ENCODE peak calls at places on chromosomes 11 and 22, in nine cellular contexts. One of them, this sample, is unnamed.

GRCh38 chr22:24191381-24191841 is 10.1 kb downstream of the SUSD2 start:
- DNase-seq in psoas muscle: peak
- DNase-seq in mesenteric fat pad: peak
- DNase-seq in activated CD4-positive, CD25-positive, alpha-beta regulatory T cell: no peak
- DNase-seq in suprapubic skin: no peak
- DNase-seq in mesendoderm: no peak
- DNase-seq in ELR: no peak
- DNase-seq in substantia nigra: no peak
- DNase-seq in GM13976: peak
- DNase-seq in this sample: peak

GRCh38 chr11:119295178-119295577 is 21.8 kb downstream of the MCAM start:
- DNase-seq in psoas muscle: no peak
- DNase-seq in mesenteric fat pad: no peak
- DNase-seq in activated CD4-positive, CD25-positive, alpha-beta regulatory T cell: no peak
- DNase-seq in suprapubic skin: no peak
- DNase-seq in mesendoderm: peak
- DNase-seq in ELR: peak
- DNase-seq in substantia nigra: no peak
- DNase-seq in GM13976: no peak
- DNase-seq in this sample: no peak

GRCh38 chr11:1573847-1574255 is 1.8 kb upstream of the DUSP8 start:
- DNase-seq in psoas muscle: no peak
- DNase-seq in mesenteric fat pad: no peak
- DNase-seq in activated CD4-positive, CD25-positive, alpha-beta regulatory T cell: no peak
- DNase-seq in suprapubic skin: no peak
- DNase-seq in mesendoderm: no peak
- DNase-seq in ELR: no peak
- DNase-seq in substantia nigra: no peak
- DNase-seq in GM13976: peak
- DNase-seq in this sample: peak

GRCh38 chr11:36086366-36086765 is 142.5 kb downstream of the LDLRAD3 start:
- DNase-seq in psoas muscle: no peak
- DNase-seq in mesenteric fat pad: no peak
- DNase-seq in activated CD4-positive, CD25-positive, alpha-beta regulatory T cell: no peak
- DNase-seq in suprapubic skin: no peak
- DNase-seq in mesendoderm: peak
- DNase-seq in ELR: no peak
- DNase-seq in substantia nigra: no peak
- DNase-seq in GM13976: no peak
- DNase-seq in this sample: peak

GRCh38 chr11:105226062-105226461 is 86.5 kb upstream of the CARD18 start:
- DNase-seq in psoas muscle: no peak
- DNase-seq in mesenteric fat pad: no peak
- DNase-seq in activated CD4-positive, CD25-positive, alpha-beta regulatory T cell: no peak
- DNase-seq in suprapubic skin: no peak
- DNase-seq in mesendoderm: no peak
- DNase-seq in ELR: no peak
- DNase-seq in substantia nigra: no peak
- DNase-seq in GM13976: no peak
- DNase-seq in this sample: no peak

GRCh38 chr11:45580399-45580798 is 85.0 kb downstream of the CHST1 start:
- DNase-seq in psoas muscle: no peak
- DNase-seq in mesenteric fat pad: no peak
- DNase-seq in activated CD4-positive, CD25-positive, alpha-beta regulatory T cell: no peak
- DNase-seq in suprapubic skin: no peak
- DNase-seq in mesendoderm: peak
- DNase-seq in ELR: peak
- DNase-seq in substantia nigra: no peak
- DNase-seq in GM13976: no peak
- DNase-seq in this sample: peak

GRCh38 chr11:76793834-76794291 is 10.7 kb downstream of the TSKU start:
- DNase-seq in psoas muscle: no peak
- DNase-seq in mesenteric fat pad: no peak
- DNase-seq in activated CD4-positive, CD25-positive, alpha-beta regulatory T cell: no peak
- DNase-seq in suprapubic skin: peak
- DNase-seq in mesendoderm: no peak
- DNase-seq in ELR: no peak
- DNase-seq in substantia nigra: no peak
- DNase-seq in GM13976: peak
- DNase-seq in this sample: peak

GRCh38 chr11:66420671-66421476 is at the start of gene NPAS4:
- DNase-seq in psoas muscle: no peak
- DNase-seq in mesenteric fat pad: no peak
- DNase-seq in activated CD4-positive, CD25-positive, alpha-beta regulatory T cell: no peak
- DNase-seq in suprapubic skin: no peak
- DNase-seq in mesendoderm: peak
- DNase-seq in ELR: no peak
- DNase-seq in substantia nigra: no peak
- DNase-seq in GM13976: no peak
- DNase-seq in this sample: peak

GRCh38 chr11:8564526-8564925 is 29.5 kb downstream of the STK33 start:
- DNase-seq in psoas muscle: no peak
- DNase-seq in mesenteric fat pad: no peak
- DNase-seq in activated CD4-positive, CD25-positive, alpha-beta regulatory T cell: no peak
- DNase-seq in suprapubic skin: no peak
- DNase-seq in mesendoderm: peak
- DNase-seq in ELR: no peak
- DNase-seq in substantia nigra: no peak
- DNase-seq in GM13976: no peak
- DNase-seq in this sample: peak

GRCh38 chr11:109547356-109548027 is 125.5 kb downstream of the C11orf87 start:
- DNase-seq in psoas muscle: no peak
- DNase-seq in mesenteric fat pad: no peak
- DNase-seq in activated CD4-positive, CD25-positive, alpha-beta regulatory T cell: no peak
- DNase-seq in suprapubic skin: no peak
- DNase-seq in mesendoderm: peak
- DNase-seq in ELR: peak
- DNase-seq in substantia nigra: no peak
- DNase-seq in GM13976: no peak
- DNase-seq in this sample: no peak

GRCh38 chr11:75077316-75077715 is 19.4 kb downstream of the OR2AT4 start:
- DNase-seq in psoas muscle: no peak
- DNase-seq in mesenteric fat pad: no peak
- DNase-seq in activated CD4-positive, CD25-positive, alpha-beta regulatory T cell: no peak
- DNase-seq in suprapubic skin: no peak
- DNase-seq in mesendoderm: no peak
- DNase-seq in ELR: peak
- DNase-seq in substantia nigra: no peak
- DNase-seq in GM13976: no peak
- DNase-seq in this sample: no peak

GRCh38 chr11:4626207-4627105 is 10.8 kb upstream of the OR51D1 start:
- DNase-seq in psoas muscle: no peak
- DNase-seq in mesenteric fat pad: no peak
- DNase-seq in activated CD4-positive, CD25-positive, alpha-beta regulatory T cell: no peak
- DNase-seq in suprapubic skin: no peak
- DNase-seq in mesendoderm: peak
- DNase-seq in ELR: peak
- DNase-seq in substantia nigra: no peak
- DNase-seq in GM13976: no peak
- DNase-seq in this sample: peak

GRCh38 chr11:65189191-65189590 is 7.5 kb downstream of the CAPN1 start:
- DNase-seq in psoas muscle: peak
- DNase-seq in mesenteric fat pad: peak
- DNase-seq in activated CD4-positive, CD25-positive, alpha-beta regulatory T cell: no peak
- DNase-seq in suprapubic skin: peak
- DNase-seq in mesendoderm: no peak
- DNase-seq in ELR: no peak
- DNase-seq in substantia nigra: no peak
- DNase-seq in GM13976: no peak
- DNase-seq in this sample: no peak

GRCh38 chr22:41812805-41813545 is 12.5 kb downstream of the CCDC134 start:
- DNase-seq in psoas muscle: no peak
- DNase-seq in mesenteric fat pad: no peak
- DNase-seq in activated CD4-positive, CD25-positive, alpha-beta regulatory T cell: no peak
- DNase-seq in suprapubic skin: no peak
- DNase-seq in mesendoderm: no peak
- DNase-seq in ELR: no peak
- DNase-seq in substantia nigra: no peak
- DNase-seq in GM13976: no peak
- DNase-seq in this sample: no peak

GRCh38 chr11:72848846-72849466 is 34.7 kb downstream of the ATG16L2 start:
- DNase-seq in psoas muscle: no peak
- DNase-seq in mesenteric fat pad: no peak
- DNase-seq in activated CD4-positive, CD25-positive, alpha-beta regulatory T cell: no peak
- DNase-seq in suprapubic skin: no peak
- DNase-seq in mesendoderm: peak
- DNase-seq in ELR: peak
- DNase-seq in substantia nigra: no peak
- DNase-seq in GM13976: peak
- DNase-seq in this sample: peak

GRCh38 chr22:36340621-36341020 is 47.1 kb downstream of the MYH9 start:
- DNase-seq in psoas muscle: no peak
- DNase-seq in mesenteric fat pad: no peak
- DNase-seq in activated CD4-positive, CD25-positive, alpha-beta regulatory T cell: no peak
- DNase-seq in suprapubic skin: no peak
- DNase-seq in mesendoderm: no peak
- DNase-seq in ELR: no peak
- DNase-seq in substantia nigra: no peak
- DNase-seq in GM13976: no peak
- DNase-seq in this sample: peak

GRCh38 chr22:38132136-38132535 is 21.7 kb upstream of the BAIAP2L2 start:
- DNase-seq in psoas muscle: no peak
- DNase-seq in mesenteric fat pad: peak
- DNase-seq in activated CD4-positive, CD25-positive, alpha-beta regulatory T cell: no peak
- DNase-seq in suprapubic skin: no peak
- DNase-seq in mesendoderm: no peak
- DNase-seq in ELR: no peak
- DNase-seq in substantia nigra: no peak
- DNase-seq in GM13976: no peak
- DNase-seq in this sample: no peak

GRCh38 chr11:82939456-82939855 is 37.9 kb downstream of the DDIAS start:
- DNase-seq in psoas muscle: no peak
- DNase-seq in mesenteric fat pad: no peak
- DNase-seq in activated CD4-positive, CD25-positive, alpha-beta regulatory T cell: no peak
- DNase-seq in suprapubic skin: no peak
- DNase-seq in mesendoderm: no peak
- DNase-seq in ELR: no peak
- DNase-seq in substantia nigra: no peak
- DNase-seq in GM13976: no peak
- DNase-seq in this sample: no peak